ENCODE peak calls at places on chromosome 12, in four cellular contexts. H is K562, Z is A549, W is HepG2. B is an unnamed sample.

GRCh38 chr12:109771746-109772621 is 58.4 kb downstream of the FAM222A start:
- DNase-seq in H (no peak), Z (no peak), W (no peak), B (no peak)

GRCh38 chr12:64669270-64669842 is 59.1 kb downstream of the RASSF3 start:
- DNase-seq in H (no peak), Z (no peak), W (peak; percentile 49), B (peak; percentile 73)

GRCh38 chr12:132621657-132622435 is 3.3 kb downstream of the P2RX2 start:
- DNase-seq in H (no peak), Z (no peak), W (no peak), B (no peak)

GRCh38 chr12:123085730-123086487 is 65.0 kb downstream of the PITPNM2 start:
- DNase-seq in H (no peak), Z (peak; percentile 90), W (peak; percentile 68), B (no peak)

GRCh38 chr12:93565760-93566159 is 6.7 kb upstream of the SOCS2 start:
- DNase-seq in H (no peak), Z (no peak), W (no peak), B (no peak)

GRCh38 chr12:105931762-105932587 is 206.8 kb downstream of the NUAK1 start:
- DNase-seq in H (no peak), Z (no peak), W (no peak), B (no peak)

GRCh38 chr12:5083955-5084849 is 40.5 kb downstream of the KCNA5 start:
- DNase-seq in H (peak; percentile 45), Z (peak; percentile 53), W (peak; percentile 24), B (peak; percentile 23)

GRCh38 chr12:105481906-105482305 is 151.4 kb downstream of the C12orf75 start:
- DNase-seq in H (no peak), Z (no peak), W (no peak), B (no peak)

GRCh38 chr12:60180298-60180697 is 584.5 kb downstream of the SLC16A7 start:
- DNase-seq in H (no peak), Z (no peak), W (no peak), B (no peak)

GRCh38 chr12:99057670-99058069 is 412.6 kb downstream of the APAF1 start:
- DNase-seq in H (no peak), Z (no peak), W (no peak), B (no peak)

GRCh38 chr12:117151195-117152031 is 38.9 kb downstream of the FBXO21 start:
- DNase-seq in H (peak; percentile 84), Z (peak; percentile 94), W (peak; percentile 39), B (no peak)

GRCh38 chr12:131066886-131067490 is 113.3 kb downstream of the ADGRD1 start:
- DNase-seq in H (no peak), Z (no peak), W (no peak), B (no peak)

GRCh38 chr12:100468126-100468525 is 5.5 kb upstream of the NR1H4 start:
- DNase-seq in H (no peak), Z (no peak), W (no peak), B (no peak)
- TF ChIP-seq POLR2AphosphoS2 in H (no peak), Z (no peak), W (no peak), B (no peak)

GRCh38 chr12:1915082-1915968 is 3.1 kb downstream of the CACNA2D4 start:
- DNase-seq in H (peak; percentile 41), Z (no peak), W (no peak), B (no peak)
- TF ChIP-seq POLR2AphosphoS2 in H (no peak), Z (no peak), W (no peak), B (no peak)

GRCh38 chr12:52689239-52689638 is 9.0 kb upstream of the KRT1 start:
- DNase-seq in H (no peak), Z (no peak), W (no peak), B (no peak)

GRCh38 chr12:52688481-52688880 is 8.3 kb upstream of the KRT1 start:
- DNase-seq in H (no peak), Z (no peak), W (no peak), B (no peak)

GRCh38 chr12:52686756-52687487 is 6.7 kb upstream of the KRT1 start:
- DNase-seq in H (no peak), Z (no peak), W (no peak), B (no peak)

GRCh38 chr12:52686063-52686462 is 5.9 kb upstream of the KRT1 start:
- DNase-seq in H (no peak), Z (no peak), W (no peak), B (no peak)

GRCh38 chr12:52687527-52688385 is 7.5 kb upstream of the KRT1 start:
- DNase-seq in H (no peak), Z (peak; percentile 11), W (no peak), B (no peak)
- TF ChIP-seq POLR2AphosphoS2 in H (no peak), Z (no peak), W (no peak), B (no peak)

GRCh38 chr12:66944365-66944764 is 265.5 kb upstream of the GRIP1 start:
- DNase-seq in H (no peak), Z (no peak), W (no peak), B (no peak)

GRCh38 chr12:66941150-66941549 is 262.3 kb upstream of the GRIP1 start:
- DNase-seq in H (no peak), Z (no peak), W (no peak), B (no peak)

GRCh38 chr12:66945189-66945817 is 266.4 kb upstream of the GRIP1 start:
- DNase-seq in H (no peak), Z (no peak), W (no peak), B (no peak)

GRCh38 chr12:66947119-66947518 is 268.2 kb upstream of the GRIP1 start:
- DNase-seq in H (no peak), Z (no peak), W (no peak), B (no peak)

GRCh38 chr12:66942741-66943465 is 264.0 kb upstream of the GRIP1 start:
- DNase-seq in H (no peak), Z (no peak), W (no peak), B (no peak)
- TF ChIP-seq POLR2AphosphoS2 in H (no peak), Z (no peak), W (no peak), B (no peak)

B was measured in GM12878.